ENCODE peak calls at places on chromosomes 2 and 18, in nine cellular contexts. K, N, V, O, Q, F, S, L and J are unnamed samples. For H3K4me1, the result is how much of the 10 kb centered on the place peaks cover.

GRCh38 chr18:55927831-55928230 is 339.8 kb upstream of the TCF4 start:
- DNase-seq in K (no peak), N (no peak), V (no peak), O (no peak), Q (no peak), F (no peak), S (no peak), L (no peak), J (no peak)

GRCh38 chr18:48914581-48915251 is 36.0 kb downstream of the SMAD7 start:
- DNase-seq in K (no peak), N (no peak), V (no peak), O (no peak), Q (peak), F (no peak), S (no peak), L (no peak), J (no peak)

GRCh38 chr2:230904856-230905447 is 20.1 kb downstream of the GPR55 start:
- DNase-seq in K (no peak), N (peak), V (no peak), O (no peak), Q (peak), F (no peak), S (no peak), L (no peak), J (no peak)

GRCh38 chr2:133982231-133982630 is 271.6 kb upstream of the MGAT5 start:
- DNase-seq in K (no peak), N (no peak), V (no peak), O (no peak), Q (no peak), F (no peak), S (no peak), L (no peak), J (no peak)

GRCh38 chr2:180364719-180365118 is 357.6 kb upstream of the CWC22 start:
- DNase-seq in K (no peak), N (no peak), V (no peak), O (no peak), Q (no peak), F (no peak), S (no peak), L (no peak), J (no peak)

GRCh38 chr2:217832115-217832514 is 170.7 kb downstream of the TNS1 start:
- DNase-seq in K (no peak), N (no peak), V (no peak), O (no peak), Q (no peak), F (no peak), S (no peak), L (no peak), J (no peak)

GRCh38 chr18:48829443-48830149 is 121.2 kb downstream of the SMAD7 start:
- DNase-seq in K (no peak), N (peak), V (no peak), O (no peak), Q (peak), F (no peak), S (no peak), L (no peak), J (peak)

GRCh38 chr18:62522178-62522509 is 681 bp upstream of the ZCCHC2 start:
- DNase-seq in K (no peak), N (no peak), V (no peak), O (no peak), Q (no peak), F (no peak), S (peak), L (no peak), J (no peak)

GRCh38 chr2:68653538-68653982 is 10.2 kb downstream of the PROKR1 start:
- DNase-seq in K (no peak), N (no peak), V (peak), O (no peak), Q (no peak), F (no peak), S (peak), L (no peak), J (peak)

GRCh38 chr18:31402026-31402373 is 25.4 kb downstream of the DSG4 start:
- DNase-seq in K (peak), N (no peak), V (no peak), O (no peak), Q (no peak), F (no peak), S (no peak), L (peak), J (no peak)

DNA sequence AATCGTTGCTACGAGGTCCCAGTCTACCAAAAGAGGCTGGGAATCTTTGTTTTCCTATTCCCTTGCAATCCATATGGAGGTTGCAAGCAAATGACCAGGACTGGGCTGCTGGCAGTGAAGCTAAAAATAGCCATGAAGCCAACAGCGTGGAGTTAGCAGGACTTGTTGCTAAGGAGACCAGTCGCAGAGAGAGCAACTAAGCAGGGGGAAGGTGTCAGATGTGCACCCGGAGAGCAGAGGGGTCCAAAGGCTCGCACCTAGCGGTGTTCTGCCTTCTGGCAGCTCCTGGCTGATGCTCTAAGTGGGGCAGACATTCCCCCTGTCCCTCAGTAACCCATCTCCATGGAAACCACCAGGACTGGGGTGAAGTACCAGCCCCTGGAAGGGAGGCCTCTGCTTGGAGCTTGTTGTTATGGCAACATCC is 84.7 kb downstream of the DNMT3A start:
- DNase-seq in K (no peak), N (no peak), V (no peak), O (peak), Q (peak), F (no peak), S (no peak), L (no peak), J (no peak)
- TF ChIP-seq EP300 in K (no peak), N (no peak), V (no peak), O (no peak), Q (no peak), F (no peak), S (no peak), L (no peak), J (no peak)

DNA sequence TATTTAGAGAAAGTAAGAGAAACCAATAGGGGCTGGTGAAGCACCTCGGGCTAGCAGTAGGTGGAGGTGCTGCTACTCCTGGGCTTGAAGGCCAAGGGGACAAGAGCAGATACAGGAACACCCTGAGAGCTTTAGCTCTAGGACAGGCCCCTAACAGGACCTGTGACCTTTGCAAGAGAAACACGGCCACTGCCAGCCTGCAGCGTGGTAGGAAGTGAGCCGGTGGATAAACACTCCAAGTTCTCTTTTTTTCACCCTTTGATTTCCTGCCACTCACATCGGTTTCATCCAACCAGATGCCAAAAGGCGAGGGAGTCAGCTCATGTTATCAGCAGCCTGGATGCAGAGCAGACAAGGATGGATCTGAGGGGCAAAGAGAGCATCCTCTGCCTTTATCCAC is 66.8 kb upstream of the SPRED2 start:
- DNase-seq in K (no peak), N (no peak), V (no peak), O (no peak), Q (no peak), F (no peak), S (no peak), L (no peak), J (no peak)
- TF ChIP-seq CTCF in K (no peak), N (no peak), V (no peak), O (no peak), Q (no peak), F (no peak), S (no peak), L (no peak), J (no peak)

GRCh38 chr18:77111449-77112160 is 21.0 kb downstream of the MBP start:
- DNase-seq in K (no peak), N (no peak), V (no peak), O (no peak), Q (peak), F (no peak), S (no peak), L (no peak), J (no peak)

GRCh38 chr18:77110400-77110799 is 22.2 kb downstream of the MBP start:
- DNase-seq in K (no peak), N (no peak), V (no peak), O (no peak), Q (no peak), F (no peak), S (no peak), L (no peak), J (no peak)

GRCh38 chr18:77108821-77109692 is 23.5 kb downstream of the MBP start:
- DNase-seq in K (no peak), N (no peak), V (no peak), O (no peak), Q (no peak), F (no peak), S (no peak), L (no peak), J (no peak)

GRCh38 chr18:77112161-77112801 is 20.3 kb downstream of the MBP start:
- DNase-seq in K (no peak), N (no peak), V (no peak), O (no peak), Q (peak), F (no peak), S (no peak), L (no peak), J (no peak)

GRCh38 chr18:77110936-77111335 is 21.6 kb downstream of the MBP start:
- DNase-seq in K (no peak), N (no peak), V (no peak), O (no peak), Q (no peak), F (no peak), S (no peak), L (no peak), J (no peak)
- H3K4me1 ChIP-seq in K (half or more), N (half or more), V (under half), O (under half), Q (under half), F (under half), S (under half), L (under half), J (under half)

GRCh38 chr18:39345321-39345720 is 1779.7 kb upstream of the CELF4 start:
- DNase-seq in K (no peak), N (no peak), V (no peak), O (no peak), Q (no peak), F (no peak), S (no peak), L (no peak), J (no peak)
- TF ChIP-seq EP300 in K (no peak), N (no peak), V (no peak), O (no peak), Q (no peak), F (no peak), S (no peak), L (no peak), J (no peak)